ENCODE peak calls at places on chromosomes 3 and 15, in seven cellular contexts. B is fibroblast of lung; D is thoracic aorta; N is CD4-positive, alpha-beta memory T cell; P is H9; W is OCI-LY7; L is K562. S is an unnamed sample.
A peak's percentile ranks its signal among the peaks of the same experiment; 100 is the strongest.

GRCh38 chr15:42890161-42890913 is 30.2 kb downstream of the TTBK2 start:
- DNase-seq in D (no peak), B (peak; percentile 45), L (no peak), N (no peak), W (no peak), P (no peak), S (no peak)

GRCh38 chr3:111715911-111716523 is 120.9 kb upstream of the ZBED2 start:
- DNase-seq in D (no peak), B (peak; percentile 51), N (peak; percentile 20), P (no peak), L (peak; percentile 17), W (peak; percentile 58), S (no peak)

GRCh38 chr3:57758686-57759085 is 2.6 kb downstream of the SLMAP start:
- DNase-seq in P (no peak), L (no peak), B (peak; percentile 26), W (no peak), N (no peak), D (no peak), S (no peak)

GRCh38 chr3:186308549-186308948 is 53.5 kb downstream of the DGKG start:
- DNase-seq in P (no peak), N (no peak), L (no peak), D (no peak), B (no peak), W (no peak), S (no peak)

GRCh38 chr3:195154793-195155535 is 116.0 kb downstream of the XXYLT1 start:
- DNase-seq in D (peak; percentile 32), W (peak; percentile 73), L (peak; percentile 57), P (no peak), N (no peak), B (peak; percentile 92), S (no peak)

GRCh38 chr3:126485956-126486884 is 10.5 kb upstream of the ZXDC start:
- DNase-seq in D (no peak), B (no peak), P (no peak), L (no peak), W (no peak), N (no peak), S (no peak)

GRCh38 chr15:58040117-58040516 is 25.4 kb downstream of the ALDH1A2 start:
- DNase-seq in L (no peak), D (no peak), W (no peak), P (no peak), N (no peak), B (no peak), S (no peak)

GRCh38 chr3:34843479-34843870 is 795.9 kb upstream of the ARPP21 start:
- DNase-seq in N (no peak), L (no peak), D (no peak), B (no peak), P (no peak), W (no peak), S (no peak)

GRCh38 chr3:4979401-4980228 is at the start of gene BHLHE40:
- DNase-seq in B (peak; percentile 59), D (no peak), N (no peak), L (no peak), P (no peak), W (no peak), S (no peak)

GRCh38 chr3:4980229-4981159 is 1.3 kb downstream of the BHLHE40 start:
- DNase-seq in N (peak; percentile 90), L (peak; percentile 86), W (peak; percentile 67), B (peak; percentile 93), P (peak; percentile 89), D (peak; percentile 93), S (peak; percentile 86)

GRCh38 chr3:4982773-4983738 is 3.8 kb downstream of the BHLHE40 start:
- DNase-seq in N (peak; percentile 19), B (no peak), L (no peak), W (no peak), D (no peak), P (no peak), S (no peak)

GRCh38 chr3:4981688-4982494 is 2.7 kb downstream of the BHLHE40 start:
- DNase-seq in P (no peak), B (peak; percentile 76), L (peak; percentile 23), D (no peak), W (no peak), N (no peak), S (no peak)

GRCh38 chr3:4981160-4981687 is 2.0 kb downstream of the BHLHE40 start:
- DNase-seq in N (no peak), B (peak; percentile 33), W (no peak), L (no peak), D (no peak), P (no peak), S (no peak)
- H3K4me1 ChIP-seq in N (peaks cover 66% of the 10 kb centered on the region), B (peaks cover 32% of the 10 kb centered on the region), W (peaks cover 33% of the 10 kb centered on the region), L (peaks cover 56% of the 10 kb centered on the region), D (peaks cover 34% of the 10 kb centered on the region), P (peaks cover 6% of the 10 kb centered on the region), S (peaks cover 63% of the 10 kb centered on the region)

DNA sequence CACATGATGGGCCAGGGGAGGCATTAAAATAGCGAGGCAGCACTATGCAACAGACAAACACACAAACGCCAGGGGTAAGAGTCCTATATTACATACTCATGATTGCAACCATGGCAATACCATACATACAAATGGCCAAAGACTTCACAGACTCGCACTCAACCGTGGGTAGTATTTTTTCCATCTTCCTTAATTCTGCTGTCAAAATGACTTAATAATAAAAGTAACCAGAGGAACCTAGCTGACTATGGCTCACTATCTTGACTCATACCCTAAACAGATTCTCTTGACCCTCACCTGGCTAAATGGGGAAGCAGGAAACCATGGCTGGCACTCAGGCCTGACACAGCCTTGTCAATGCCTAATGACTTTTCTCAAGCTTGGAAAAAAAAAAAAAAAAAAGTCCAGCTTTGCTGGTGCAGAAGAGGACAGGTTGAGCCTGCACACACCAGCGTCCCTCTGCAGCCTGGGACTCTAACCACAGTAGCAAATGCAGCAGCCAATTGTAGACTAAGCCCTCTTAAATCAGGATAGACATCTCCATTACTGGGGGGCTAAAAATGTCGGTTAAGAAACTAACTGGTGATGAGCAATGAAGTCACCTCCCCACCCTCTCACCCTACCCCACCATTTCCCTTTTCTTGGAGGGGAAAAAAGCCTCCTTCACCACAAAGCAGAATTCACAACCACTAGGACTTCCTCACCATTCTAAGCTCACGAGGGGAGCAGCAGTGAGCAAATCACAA is 23.1 kb downstream of the CCDC12 start:
- DNase-seq in B (no peak), P (no peak), L (no peak), D (no peak), W (peak; percentile 62), N (no peak), S (no peak)
- H3K4me1 ChIP-seq in B (peaks cover 2% of the 10 kb centered on the region), P (peaks cover 9% of the 10 kb centered on the region), L (peaks cover 53% of the 10 kb centered on the region), D (peaks cover 28% of the 10 kb centered on the region), W (peaks cover 97% of the 10 kb centered on the region), N (peaks cover 91% of the 10 kb centered on the region), S (peaks cover 75% of the 10 kb centered on the region)

GRCh38 chr15:91947370-91947769 is 93.9 kb downstream of the SLCO3A1 start:
- DNase-seq in P (no peak), W (no peak), D (no peak), L (peak; percentile 16), N (no peak), B (no peak), S (no peak)
- H3K4me1 ChIP-seq in P (peaks cover 6% of the 10 kb centered on the region), W (peaks cover 20% of the 10 kb centered on the region), D (peaks cover 40% of the 10 kb centered on the region), L (no peaks in the 10 kb centered on the region), N (peaks cover 49% of the 10 kb centered on the region), B (peaks cover 22% of the 10 kb centered on the region), S (peaks cover 9% of the 10 kb centered on the region)

DNA sequence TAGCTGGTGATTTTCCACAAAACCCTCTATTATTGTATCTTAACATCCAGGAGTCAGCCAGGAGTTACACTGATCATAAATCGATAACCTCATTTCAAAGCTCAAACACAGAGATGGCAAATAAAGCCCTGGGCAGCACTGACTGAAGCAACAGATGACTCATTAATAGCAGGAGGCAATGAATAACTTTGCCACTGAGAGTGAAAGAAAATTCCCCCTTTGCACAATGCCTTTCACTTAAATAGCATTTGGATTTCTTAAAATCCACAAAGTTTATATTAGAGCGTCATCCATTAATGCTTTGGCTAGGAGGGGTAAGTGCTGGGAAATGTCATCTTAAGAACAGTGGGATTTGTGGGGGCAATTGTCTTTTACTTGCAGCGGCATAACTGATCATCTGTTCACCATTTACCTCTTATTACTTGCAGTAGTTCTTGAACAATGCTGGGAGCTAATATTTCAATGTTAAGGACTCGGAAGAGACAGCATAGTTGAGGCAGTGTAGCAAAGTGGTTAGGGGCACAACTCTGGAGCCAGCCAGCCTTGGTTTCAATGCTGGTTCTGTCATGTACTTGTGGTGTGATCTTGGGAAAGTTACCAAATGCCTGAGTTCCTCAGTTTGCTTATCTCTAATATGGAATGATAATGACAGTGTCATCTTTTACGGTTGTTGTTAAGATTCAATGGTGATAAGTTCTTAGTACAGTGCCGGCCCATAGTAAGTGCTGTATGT is 630.4 kb upstream of the TBL1XR1 start:
- DNase-seq in P (no peak), D (no peak), B (peak; percentile 86), L (no peak), W (no peak), N (no peak), S (no peak)
- H3K4me1 ChIP-seq in P (no peaks in the 10 kb centered on the region), D (peaks cover 21% of the 10 kb centered on the region), B (peaks cover 24% of the 10 kb centered on the region), L (no peaks in the 10 kb centered on the region), W (no peaks in the 10 kb centered on the region), N (no peaks in the 10 kb centered on the region), S (no peaks in the 10 kb centered on the region)

DNA sequence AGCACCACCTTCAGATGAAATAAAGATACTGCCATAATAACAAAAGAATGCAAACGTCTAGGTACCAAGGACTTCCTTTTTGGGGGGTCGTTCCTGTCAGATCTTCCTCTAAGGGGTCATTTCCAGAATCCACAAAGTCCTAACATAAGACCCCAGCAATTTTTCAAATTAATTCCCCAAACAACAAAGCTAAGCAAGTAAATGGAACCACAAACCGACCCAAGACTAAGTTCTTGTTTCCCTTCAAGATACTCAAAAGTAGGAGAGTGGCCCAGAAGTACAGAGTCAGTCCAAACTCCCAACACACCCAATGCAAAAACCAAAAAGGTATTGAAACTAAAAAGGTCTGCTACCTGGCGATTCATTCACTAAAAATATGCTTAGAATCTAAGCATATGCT is 1.2 kb downstream of the RYK start:
- DNase-seq in B (no peak), L (no peak), N (peak; percentile 18), W (no peak), D (no peak), P (no peak), S (no peak)
- H3K4me1 ChIP-seq in B (peaks cover 2% of the 10 kb centered on the region), L (peaks cover 13% of the 10 kb centered on the region), N (peaks cover 56% of the 10 kb centered on the region), W (peaks cover 10% of the 10 kb centered on the region), D (peaks cover 22% of the 10 kb centered on the region), P (peaks cover 22% of the 10 kb centered on the region), S (no peaks in the 10 kb centered on the region)

GRCh38 chr15:38066612-38067011 is 132.2 kb downstream of the TMCO5A start:
- DNase-seq in D (no peak), L (no peak), W (no peak), B (no peak), N (no peak), P (no peak), S (no peak)
- H3K4me1 ChIP-seq in D (peaks cover 16% of the 10 kb centered on the region), L (no peaks in the 10 kb centered on the region), W (peaks cover 32% of the 10 kb centered on the region), B (peaks cover 11% of the 10 kb centered on the region), N (peaks cover 8% of the 10 kb centered on the region), P (no peaks in the 10 kb centered on the region), S (no peaks in the 10 kb centered on the region)

GRCh38 chr15:69860921-69861320 is 236.8 kb downstream of the TLE3 start:
- DNase-seq in L (no peak), W (no peak), B (no peak), N (no peak), P (no peak), D (no peak), S (no peak)
- H3K4me1 ChIP-seq in L (no peaks in the 10 kb centered on the region), W (peaks cover 76% of the 10 kb centered on the region), B (no peaks in the 10 kb centered on the region), N (peaks cover 15% of the 10 kb centered on the region), P (no peaks in the 10 kb centered on the region), D (no peaks in the 10 kb centered on the region), S (peaks cover 10% of the 10 kb centered on the region)

GRCh38 chr3:162367443-162368132 is 871.0 kb downstream of the OTOL1 start:
- DNase-seq in P (no peak), D (no peak), N (no peak), W (no peak), B (peak; percentile 82), L (no peak), S (no peak)
- H3K4me1 ChIP-seq in P (no peaks in the 10 kb centered on the region), D (no peaks in the 10 kb centered on the region), N (no peaks in the 10 kb centered on the region), W (no peaks in the 10 kb centered on the region), B (peaks cover 2% of the 10 kb centered on the region), L (no peaks in the 10 kb centered on the region), S (no peaks in the 10 kb centered on the region)